ENCODE peak calls at places on chromosome 15, in seven cellular contexts. One of them, this sample, is unnamed.

GRCh38 chr15:61025283-61025682 is 203.8 kb downstream of the RORA start:
- DNase-seq in PC-9: no peak
- DNase-seq in hepatocyte: no peak
- DNase-seq in AG04450: no peak
- DNase-seq in PC-3: no peak
- DNase-seq in caudate nucleus: no peak
- DNase-seq in effector memory CD4-positive, alpha-beta T cell: no peak
- DNase-seq in this sample: no peak

GRCh38 chr15:40988157-40988556 is 34.9 kb downstream of the CHAC1 start:
- DNase-seq in AG04450: no peak
- DNase-seq in PC-3: no peak
- DNase-seq in PC-9: no peak
- DNase-seq in hepatocyte: no peak
- DNase-seq in effector memory CD4-positive, alpha-beta T cell: no peak
- DNase-seq in caudate nucleus: no peak
- DNase-seq in this sample: no peak

GRCh38 chr15:46442901-46443590 is 808.2 kb downstream of the SQOR start:
- DNase-seq in hepatocyte: no peak
- DNase-seq in caudate nucleus: no peak
- DNase-seq in PC-9: no peak
- DNase-seq in AG04450: no peak
- DNase-seq in PC-3: no peak
- DNase-seq in effector memory CD4-positive, alpha-beta T cell: no peak
- DNase-seq in this sample: no peak

GRCh38 chr15:47179988-47180387 is 537.3 kb upstream of the SEMA6D start:
- DNase-seq in PC-3: no peak
- DNase-seq in caudate nucleus: no peak
- DNase-seq in PC-9: no peak
- DNase-seq in AG04450: no peak
- DNase-seq in effector memory CD4-positive, alpha-beta T cell: no peak
- DNase-seq in hepatocyte: no peak
- DNase-seq in this sample: no peak

GRCh38 chr15:20659265-20659664 is 117.7 kb upstream of the GOLGA6L6 start:
- DNase-seq in hepatocyte: no peak
- DNase-seq in caudate nucleus: no peak
- DNase-seq in effector memory CD4-positive, alpha-beta T cell: no peak
- DNase-seq in PC-3: no peak
- DNase-seq in PC-9: no peak
- DNase-seq in AG04450: no peak
- DNase-seq in this sample: peak

GRCh38 chr15:25171111-25171811 is 216.5 kb downstream of the SNRPN start:
- DNase-seq in PC-9: no peak
- DNase-seq in AG04450: no peak
- DNase-seq in caudate nucleus: no peak
- DNase-seq in PC-3: no peak
- DNase-seq in effector memory CD4-positive, alpha-beta T cell: no peak
- DNase-seq in hepatocyte: peak
- DNase-seq in this sample: peak

GRCh38 chr15:78103406-78104118 is 11.2 kb downstream of the SH2D7 start:
- DNase-seq in AG04450: no peak
- DNase-seq in hepatocyte: no peak
- DNase-seq in effector memory CD4-positive, alpha-beta T cell: peak
- DNase-seq in caudate nucleus: no peak
- DNase-seq in PC-9: peak
- DNase-seq in PC-3: peak
- DNase-seq in this sample: peak

GRCh38 chr15:40933520-40933904 is 4.4 kb downstream of the DLL4 start:
- DNase-seq in PC-3: peak
- DNase-seq in caudate nucleus: no peak
- DNase-seq in effector memory CD4-positive, alpha-beta T cell: no peak
- DNase-seq in PC-9: no peak
- DNase-seq in hepatocyte: no peak
- DNase-seq in AG04450: no peak
- DNase-seq in this sample: no peak

GRCh38 chr15:41323611-41324010 is 8.8 kb downstream of the OIP5 start:
- DNase-seq in caudate nucleus: no peak
- DNase-seq in hepatocyte: no peak
- DNase-seq in PC-9: no peak
- DNase-seq in AG04450: no peak
- DNase-seq in PC-3: no peak
- DNase-seq in effector memory CD4-positive, alpha-beta T cell: no peak
- DNase-seq in this sample: no peak

GRCh38 chr15:77564933-77565332 is 67.8 kb downstream of the LINGO1 start:
- DNase-seq in PC-9: no peak
- DNase-seq in AG04450: no peak
- DNase-seq in caudate nucleus: no peak
- DNase-seq in PC-3: no peak
- DNase-seq in hepatocyte: no peak
- DNase-seq in effector memory CD4-positive, alpha-beta T cell: no peak
- DNase-seq in this sample: no peak

GRCh38 chr15:71052356-71052755 is 62.9 kb upstream of the THSD4 start:
- DNase-seq in PC-9: no peak
- DNase-seq in AG04450: no peak
- DNase-seq in effector memory CD4-positive, alpha-beta T cell: no peak
- DNase-seq in caudate nucleus: no peak
- DNase-seq in PC-3: peak
- DNase-seq in hepatocyte: no peak
- DNase-seq in this sample: no peak

GRCh38 chr15:73991726-73992593 is at the start of gene STOML1:
- DNase-seq in caudate nucleus: peak
- DNase-seq in PC-3: peak
- DNase-seq in hepatocyte: peak
- DNase-seq in effector memory CD4-positive, alpha-beta T cell: peak
- DNase-seq in PC-9: peak
- DNase-seq in AG04450: peak
- DNase-seq in this sample: peak

GRCh38 chr15:73992594-73992898 is 451 bp upstream of the STOML1 start:
- DNase-seq in effector memory CD4-positive, alpha-beta T cell: no peak
- DNase-seq in PC-3: no peak
- DNase-seq in hepatocyte: no peak
- DNase-seq in caudate nucleus: no peak
- DNase-seq in PC-9: no peak
- DNase-seq in AG04450: no peak
- DNase-seq in this sample: no peak

GRCh38 chr15:73994419-73994883 is at the start of gene PML:
- DNase-seq in hepatocyte: peak
- DNase-seq in PC-9: peak
- DNase-seq in PC-3: peak
- DNase-seq in caudate nucleus: peak
- DNase-seq in effector memory CD4-positive, alpha-beta T cell: peak
- DNase-seq in AG04450: peak
- DNase-seq in this sample: peak

GRCh38 chr15:73994912-73995622 is 551 bp downstream of the PML start:
- DNase-seq in AG04450: no peak
- DNase-seq in PC-9: no peak
- DNase-seq in effector memory CD4-positive, alpha-beta T cell: no peak
- DNase-seq in PC-3: no peak
- DNase-seq in caudate nucleus: no peak
- DNase-seq in hepatocyte: no peak
- DNase-seq in this sample: no peak

GRCh38 chr15:73993211-73993994 is 1.1 kb upstream of the PML start:
- DNase-seq in effector memory CD4-positive, alpha-beta T cell: no peak
- DNase-seq in PC-9: no peak
- DNase-seq in PC-3: no peak
- DNase-seq in caudate nucleus: no peak
- DNase-seq in hepatocyte: no peak
- DNase-seq in AG04450: no peak
- DNase-seq in this sample: no peak
- H3K27ac ChIP-seq in effector memory CD4-positive, alpha-beta T cell: peak
- H3K27ac ChIP-seq in PC-9: no peak
- H3K27ac ChIP-seq in PC-3: no peak
- H3K27ac ChIP-seq in caudate nucleus: peak
- H3K27ac ChIP-seq in hepatocyte: no peak
- H3K27ac ChIP-seq in AG04450: no peak
- H3K27ac ChIP-seq in this sample: no peak

DNA sequence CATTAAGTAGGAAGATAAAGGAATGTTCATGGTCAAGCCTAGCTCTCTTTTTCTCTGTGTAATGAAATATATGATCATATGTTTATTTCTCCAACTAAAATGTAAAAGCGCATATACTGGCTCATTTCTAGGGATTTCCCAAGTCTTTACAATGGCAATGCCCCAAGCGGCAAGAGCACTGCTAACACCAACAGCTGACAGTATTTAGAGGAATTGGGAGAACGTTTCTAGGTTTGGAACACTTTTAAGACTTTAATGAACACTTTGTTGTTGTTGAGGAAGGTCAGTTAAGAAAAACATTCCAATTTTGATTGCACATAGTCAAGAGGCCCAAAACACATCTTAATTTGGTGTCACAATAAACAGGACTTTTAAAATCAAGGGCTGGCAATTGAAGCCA is 132.7 kb downstream of the ATP8B4 start:
- DNase-seq in hepatocyte: no peak
- DNase-seq in PC-3: no peak
- DNase-seq in caudate nucleus: no peak
- DNase-seq in AG04450: no peak
- DNase-seq in effector memory CD4-positive, alpha-beta T cell: no peak
- DNase-seq in PC-9: no peak
- DNase-seq in this sample: no peak
- H3K27ac ChIP-seq in hepatocyte: no peak
- H3K27ac ChIP-seq in PC-3: no peak
- H3K27ac ChIP-seq in caudate nucleus: no peak
- H3K27ac ChIP-seq in AG04450: no peak
- H3K27ac ChIP-seq in effector memory CD4-positive, alpha-beta T cell: no peak
- H3K27ac ChIP-seq in PC-9: no peak
- H3K27ac ChIP-seq in this sample: no peak

GRCh38 chr15:98147415-98147814 is 186.9 kb downstream of the ARRDC4 start:
- DNase-seq in AG04450: no peak
- DNase-seq in PC-3: no peak
- DNase-seq in hepatocyte: no peak
- DNase-seq in effector memory CD4-positive, alpha-beta T cell: no peak
- DNase-seq in caudate nucleus: no peak
- DNase-seq in PC-9: no peak
- DNase-seq in this sample: no peak
- H3K27ac ChIP-seq in AG04450: no peak
- H3K27ac ChIP-seq in PC-3: no peak
- H3K27ac ChIP-seq in hepatocyte: no peak
- H3K27ac ChIP-seq in effector memory CD4-positive, alpha-beta T cell: no peak
- H3K27ac ChIP-seq in caudate nucleus: no peak
- H3K27ac ChIP-seq in PC-9: no peak
- H3K27ac ChIP-seq in this sample: no peak

DNA sequence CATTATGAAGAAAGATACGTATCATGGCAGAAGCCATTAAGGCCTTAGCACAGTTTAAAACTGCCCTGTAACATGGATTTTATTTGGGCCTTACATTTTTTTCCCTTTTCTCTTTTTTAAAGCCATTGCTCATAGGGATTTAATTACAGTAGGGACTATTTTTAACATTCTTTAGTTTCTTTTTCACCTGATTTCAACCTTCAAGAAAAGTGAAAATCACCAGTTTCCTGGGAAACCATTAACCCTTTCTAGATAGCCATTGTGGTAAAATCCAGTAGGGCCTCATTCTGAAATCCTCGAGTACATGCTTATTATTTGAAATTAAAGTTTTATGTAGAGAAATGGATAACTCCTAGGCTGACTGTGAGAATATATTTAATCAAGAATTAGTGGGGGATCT is 3.1 kb downstream of the SPRED1 start:
- DNase-seq in AG04450: no peak
- DNase-seq in effector memory CD4-positive, alpha-beta T cell: no peak
- DNase-seq in hepatocyte: no peak
- DNase-seq in caudate nucleus: no peak
- DNase-seq in PC-9: no peak
- DNase-seq in PC-3: no peak
- DNase-seq in this sample: no peak
- H3K27ac ChIP-seq in AG04450: no peak
- H3K27ac ChIP-seq in effector memory CD4-positive, alpha-beta T cell: no peak
- H3K27ac ChIP-seq in hepatocyte: no peak
- H3K27ac ChIP-seq in caudate nucleus: no peak
- H3K27ac ChIP-seq in PC-9: no peak
- H3K27ac ChIP-seq in PC-3: no peak
- H3K27ac ChIP-seq in this sample: no peak

DNA sequence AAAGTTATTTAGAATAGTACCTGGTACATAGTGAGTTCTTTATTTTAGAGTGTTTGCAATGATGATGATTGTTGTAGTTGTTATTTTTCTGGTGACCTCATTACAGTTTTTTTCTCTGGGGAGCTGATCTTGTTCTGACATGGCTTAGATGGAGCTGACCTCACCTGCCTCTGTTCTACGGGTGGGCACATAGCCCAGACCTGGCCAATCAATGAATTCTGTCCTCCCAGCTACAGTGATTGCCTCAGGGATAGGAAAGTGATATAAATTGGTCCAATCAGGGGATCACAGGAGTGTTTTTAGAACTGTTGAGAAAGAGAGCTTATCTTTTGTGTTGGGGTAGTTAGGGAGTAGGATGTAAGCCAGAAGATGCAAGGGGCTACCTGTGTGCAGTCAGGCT is 3.2 kb upstream of the NANOGP8 start:
- DNase-seq in caudate nucleus: no peak
- DNase-seq in effector memory CD4-positive, alpha-beta T cell: no peak
- DNase-seq in hepatocyte: no peak
- DNase-seq in PC-9: no peak
- DNase-seq in PC-3: no peak
- DNase-seq in AG04450: no peak
- DNase-seq in this sample: no peak
- H3K27ac ChIP-seq in caudate nucleus: no peak
- H3K27ac ChIP-seq in effector memory CD4-positive, alpha-beta T cell: no peak
- H3K27ac ChIP-seq in hepatocyte: no peak
- H3K27ac ChIP-seq in PC-9: no peak
- H3K27ac ChIP-seq in PC-3: no peak
- H3K27ac ChIP-seq in AG04450: no peak
- H3K27ac ChIP-seq in this sample: no peak

GRCh38 chr15:93321881-93322282 is 232.9 kb upstream of the RGMA start:
- DNase-seq in PC-3: peak
- DNase-seq in hepatocyte: peak
- DNase-seq in caudate nucleus: no peak
- DNase-seq in AG04450: no peak
- DNase-seq in effector memory CD4-positive, alpha-beta T cell: no peak
- DNase-seq in PC-9: no peak
- DNase-seq in this sample: no peak
- H3K27ac ChIP-seq in PC-3: no peak
- H3K27ac ChIP-seq in hepatocyte: no peak
- H3K27ac ChIP-seq in caudate nucleus: no peak
- H3K27ac ChIP-seq in AG04450: no peak
- H3K27ac ChIP-seq in effector memory CD4-positive, alpha-beta T cell: no peak
- H3K27ac ChIP-seq in PC-9: no peak
- H3K27ac ChIP-seq in this sample: no peak

GRCh38 chr15:92681141-92681622 is 25.6 kb upstream of the FAM174B start:
- DNase-seq in hepatocyte: peak
- DNase-seq in PC-3: no peak
- DNase-seq in PC-9: peak
- DNase-seq in effector memory CD4-positive, alpha-beta T cell: no peak
- DNase-seq in caudate nucleus: no peak
- DNase-seq in AG04450: peak
- DNase-seq in this sample: peak
- H3K27ac ChIP-seq in hepatocyte: peak
- H3K27ac ChIP-seq in PC-3: no peak
- H3K27ac ChIP-seq in PC-9: peak
- H3K27ac ChIP-seq in effector memory CD4-positive, alpha-beta T cell: no peak
- H3K27ac ChIP-seq in caudate nucleus: no peak
- H3K27ac ChIP-seq in AG04450: peak
- H3K27ac ChIP-seq in this sample: no peak